ENCODE peak calls at places on chromosomes 16 and 17, in four cellular contexts. A is GM23248, W is A549, F is uterus. S is an unnamed sample.

GRCh38 chr17:17540278-17540906 is 44.2 kb upstream of the RASD1 start:
- DNase-seq in A (no peak), W (no peak), F (no peak), S (no peak)

GRCh38 chr16:85991425-85991824 is 92.5 kb downstream of the IRF8 start:
- DNase-seq in A (no peak), W (no peak), F (no peak), S (no peak)

GRCh38 chr17:9628509-9628908 is 16.8 kb upstream of the USP43 start:
- DNase-seq in A (no peak), W (no peak), F (no peak), S (no peak)

GRCh38 chr17:50165066-50165465 is 739 bp upstream of the SGCA start:
- DNase-seq in A (no peak), W (no peak), F (no peak), S (no peak)

GRCh38 chr17:10610821-10611323 is 46.2 kb downstream of the MYH3 start:
- DNase-seq in A (no peak), W (no peak), F (no peak), S (no peak)

GRCh38 chr17:40497704-40498103 is 3.7 kb downstream of the TNS4 start:
- DNase-seq in A (peak; percentile 90), W (no peak), F (no peak), S (no peak)

GRCh38 chr17:8072727-8073461 is 14.6 kb downstream of the ALOX12B start:
- DNase-seq in A (peak; percentile 37), W (no peak), F (no peak), S (no peak)

GRCh38 chr16:89413811-89414585 is 76.4 kb downstream of the ANKRD11 start:
- DNase-seq in A (no peak), W (no peak), F (no peak), S (no peak)

GRCh38 chr16:19856120-19856519 is 28.5 kb downstream of the GPRC5B start:
- DNase-seq in A (no peak), W (no peak), F (no peak), S (no peak)

GRCh38 chr17:68684860-68685493 is 83.8 kb upstream of the FAM20A start:
- DNase-seq in A (peak; percentile 54), W (no peak), F (no peak), S (no peak)

GRCh38 chr17:79985951-79986391 is 49.7 kb downstream of the TBC1D16 start:
- DNase-seq in A (no peak), W (no peak), F (no peak), S (no peak)

GRCh38 chr17:55285340-55286301 is 20.9 kb downstream of the HLF start:
- DNase-seq in A (peak; percentile 52), W (no peak), F (peak; percentile 96), S (no peak)

GRCh38 chr16:82016268-82016667 is 5.0 kb upstream of the SDR42E1 start:
- DNase-seq in A (peak; percentile 35), W (peak; percentile 36), F (no peak), S (no peak)

DNA sequence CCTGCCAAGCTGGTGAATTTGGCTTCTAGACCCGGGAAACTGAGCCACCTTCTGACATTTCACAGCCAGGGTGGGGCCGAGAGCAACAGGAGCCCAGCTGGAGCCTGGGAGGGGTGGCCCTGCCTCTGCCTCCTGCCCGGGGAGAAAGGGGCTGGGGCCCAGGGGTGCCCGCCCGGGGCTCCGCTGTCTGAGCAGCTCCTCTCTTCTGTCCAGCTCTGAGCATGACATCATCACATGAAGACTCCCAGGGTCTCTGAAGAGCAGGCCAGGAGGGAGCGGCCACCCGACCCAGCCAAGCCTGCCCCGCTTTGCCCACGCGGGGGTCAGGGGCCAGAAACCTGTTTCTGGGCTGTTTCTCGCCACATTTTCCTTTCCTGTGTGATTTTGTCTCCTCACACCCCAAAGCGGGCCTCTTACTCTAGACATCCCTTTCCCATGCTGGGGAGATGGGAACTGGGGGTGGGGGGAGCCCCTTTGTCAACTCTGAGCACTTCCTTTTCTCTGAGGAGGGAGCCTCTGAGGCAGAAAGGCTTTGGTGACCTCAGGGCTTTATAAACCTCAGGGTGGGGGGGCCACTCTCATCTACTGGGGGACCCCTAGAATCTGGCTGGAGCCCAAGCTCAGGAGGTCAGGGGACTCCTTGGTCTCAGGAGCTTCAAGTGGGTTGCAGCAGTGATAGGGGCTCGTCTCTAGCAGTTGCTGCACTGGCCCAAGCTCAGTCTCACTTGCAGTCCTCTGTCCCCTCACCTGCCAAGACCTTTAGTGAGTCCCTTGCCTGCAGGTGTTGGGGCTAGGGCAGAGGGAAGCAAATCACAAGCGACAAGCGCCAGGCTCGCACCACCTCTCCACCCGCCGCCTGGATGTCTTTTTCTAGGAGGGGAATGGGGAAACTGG is 7.6 kb downstream of the UBALD2 start:
- DNase-seq in A (no peak), W (no peak), F (no peak), S (no peak)
- H3K27ac ChIP-seq in A (no peak overlapping the region), W (no peak overlapping the region), F (peak overlapping the region; percentile 12), S (peak overlapping the region; percentile 36)

GRCh38 chr17:44267818-44268490 is at the start of gene SLC4A1:
- DNase-seq in A (no peak), W (no peak), F (no peak), S (no peak)

GRCh38 chr17:44263360-44263902 is 4.5 kb downstream of the SLC4A1 start:
- DNase-seq in A (no peak), W (no peak), F (no peak), S (no peak)

GRCh38 chr17:44267165-44267455 is 825 bp downstream of the SLC4A1 start:
- DNase-seq in A (no peak), W (no peak), F (no peak), S (no peak)

GRCh38 chr17:44269118-44269794 is 1.3 kb upstream of the SLC4A1 start:
- DNase-seq in A (no peak), W (no peak), F (no peak), S (no peak)

DNA sequence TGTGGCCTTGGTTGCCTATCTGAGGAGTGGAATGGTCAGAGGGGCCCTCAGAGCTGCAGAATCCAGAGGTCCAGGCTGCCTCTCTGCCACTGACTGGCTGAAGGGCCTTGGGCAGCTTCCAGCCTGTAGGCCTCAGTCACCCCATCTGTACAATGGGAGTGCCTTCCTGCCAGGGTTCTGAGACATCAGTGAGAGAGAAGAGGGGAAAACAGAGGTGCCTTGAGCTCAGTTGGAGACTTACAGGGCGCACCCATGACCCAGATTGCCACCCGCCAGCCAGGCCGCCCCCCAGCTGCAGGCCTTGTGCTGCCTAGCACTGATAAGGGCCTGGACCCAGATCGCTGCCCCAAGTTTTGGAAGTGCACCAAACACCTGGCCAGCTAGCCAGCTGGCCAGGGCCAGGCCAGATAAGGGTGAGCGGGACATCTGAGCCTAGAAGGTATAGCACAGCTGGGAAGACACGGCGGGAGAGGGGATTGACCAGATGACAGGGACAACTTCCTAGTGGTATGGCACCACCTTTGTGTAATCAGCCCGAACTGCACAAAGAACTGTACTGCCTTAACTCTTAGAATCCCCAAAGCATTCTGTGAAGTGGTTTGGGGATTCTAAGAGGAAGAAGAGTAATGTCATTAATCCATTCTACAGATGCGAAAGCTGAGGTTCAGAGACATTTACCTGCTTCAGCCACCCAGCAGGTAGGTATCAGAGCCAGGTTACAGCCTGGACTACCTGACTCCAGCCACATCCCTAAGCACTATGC is 1.4 kb downstream of the SLC4A1 start:
- DNase-seq in A (peak; percentile 12), W (no peak), F (no peak), S (no peak)
- H3K27ac ChIP-seq in A (no peak overlapping the region), W (no peak overlapping the region), F (no peak overlapping the region), S (no peak overlapping the region)

DNA sequence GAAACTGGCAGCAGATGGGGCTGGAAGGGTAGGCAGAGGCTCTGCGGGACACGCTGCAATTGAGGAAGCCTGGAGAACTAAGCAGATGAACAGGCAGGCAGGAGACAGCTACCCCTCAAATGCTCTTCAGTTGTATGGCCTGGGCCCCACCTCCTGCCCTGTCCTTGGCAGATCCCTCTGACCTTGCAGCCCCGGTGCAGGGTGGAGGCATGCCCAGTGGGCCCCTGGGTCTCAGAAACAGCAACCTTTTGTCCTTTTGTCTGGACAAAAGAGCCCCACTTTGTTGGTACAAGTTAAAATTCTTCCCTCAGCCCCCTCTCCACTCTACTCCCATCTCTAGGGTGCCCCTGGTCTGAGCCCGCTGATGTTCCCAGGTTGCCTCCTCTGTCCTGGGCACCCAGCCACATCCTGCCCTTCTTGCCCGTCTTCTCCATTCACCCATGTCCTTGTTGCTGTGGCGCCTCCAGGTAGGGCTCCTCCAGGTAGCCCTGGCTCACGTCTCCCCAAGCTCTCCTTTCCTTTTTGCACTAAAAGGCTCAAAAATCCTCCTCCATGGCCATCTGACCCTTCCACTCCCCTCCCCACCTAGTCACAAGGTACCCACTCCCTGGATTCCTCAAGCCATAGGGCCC is 136.8 kb downstream of the CLEC16A start:
- DNase-seq in A (no peak), W (no peak), F (no peak), S (no peak)
- H3K27ac ChIP-seq in A (no peak overlapping the region), W (no peak overlapping the region), F (peak overlapping the region; percentile 57), S (no peak overlapping the region)

DNA sequence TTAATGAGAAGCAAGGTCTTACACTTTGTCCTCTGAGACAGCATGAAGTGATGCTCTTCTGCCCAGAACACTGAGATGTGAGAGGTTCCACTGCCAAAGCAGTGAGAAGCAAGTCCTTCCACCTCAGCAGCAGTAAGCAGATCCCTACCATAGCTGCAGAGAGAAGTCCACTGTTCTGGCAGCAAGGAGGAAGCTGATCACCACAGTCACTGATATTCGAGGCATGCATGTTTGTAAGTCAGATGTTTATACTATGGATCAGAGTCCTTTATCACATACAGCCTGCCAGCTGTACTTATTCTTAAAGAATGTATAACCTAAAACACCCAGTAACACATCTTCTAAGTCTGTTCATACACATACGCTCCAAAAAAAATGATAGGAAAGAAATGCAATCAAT is 18.2 kb upstream of the METTL2A start:
- DNase-seq in A (no peak), W (no peak), F (no peak), S (no peak)
- H3K27ac ChIP-seq in A (no peak overlapping the region), W (no peak overlapping the region), F (no peak overlapping the region), S (no peak overlapping the region)

DNA sequence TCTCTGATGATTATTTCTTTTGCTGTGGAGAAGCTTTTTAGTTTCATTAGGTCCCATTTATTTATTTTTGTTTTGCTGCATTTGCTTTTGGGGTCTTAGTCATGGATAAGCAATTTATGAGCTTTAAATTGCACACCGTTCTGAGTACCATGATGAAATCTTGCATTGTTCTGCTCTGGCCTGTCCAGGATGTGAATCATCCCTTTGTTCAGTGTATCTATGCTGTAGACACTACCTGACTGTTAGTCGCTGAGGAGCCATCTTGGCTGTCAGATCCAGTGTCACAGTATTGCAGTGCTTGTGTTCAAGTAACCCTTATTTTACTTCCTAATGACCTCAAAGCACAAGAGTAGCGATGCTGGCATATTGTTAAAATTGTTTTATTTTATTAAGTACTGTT is 218.0 kb upstream of the CNTNAP4 start:
- DNase-seq in A (no peak), W (no peak), F (no peak), S (no peak)
- H3K27ac ChIP-seq in A (no peak overlapping the region), W (no peak overlapping the region), F (no peak overlapping the region), S (no peak overlapping the region)

GRCh38 chr17:2396192-2396567 is 4.7 kb downstream of the MNT start:
- DNase-seq in A (no peak), W (no peak), F (no peak), S (no peak)

GRCh38 chr17:2396568-2397246 is 4.2 kb downstream of the MNT start:
- DNase-seq in A (peak; percentile 96), W (peak; percentile 86), F (peak; percentile 95), S (peak; percentile 73)

GRCh38 chr17:2393954-2394749 is 6.7 kb downstream of the MNT start:
- DNase-seq in A (no peak), W (no peak), F (no peak), S (no peak)

GRCh38 chr17:2394775-2395191 is 6.1 kb downstream of the MNT start:
- DNase-seq in A (no peak), W (no peak), F (no peak), S (no peak)

GRCh38 chr17:2395258-2396170 is 5.3 kb downstream of the MNT start:
- DNase-seq in A (peak; percentile 82), W (peak; percentile 51), F (no peak), S (no peak)
- H3K27ac ChIP-seq in A (peak overlapping the region; percentile 99), W (peak overlapping the region; percentile 95), F (peak overlapping the region; percentile 100), S (peak overlapping the region; percentile 97)